ENCODE peak calls at places on chromosomes 1 and 21, in eight cellular contexts. G, V, C, Q, N, Z, K and E are unnamed samples.

GRCh38 chr1:186753241-186753640 is 73.0 kb upstream of the PTGS2 start:
- DNase-seq in G (no peak), Z (no peak), K (no peak), Q (no peak), V (no peak), N (no peak), C (no peak), E (no peak)

GRCh38 chr1:91613594-91613993 is 112.9 kb downstream of the CDC7 start:
- DNase-seq in N (no peak), C (peak), Z (no peak), Q (peak), K (no peak), G (no peak), V (no peak), E (no peak)

GRCh38 chr1:36301220-36301619 is 4.9 kb upstream of the SH3D21 start:
- DNase-seq in N (no peak), Q (no peak), G (no peak), V (no peak), Z (no peak), C (no peak), K (no peak), E (no peak)

GRCh38 chr1:205576805-205577761 is 54.7 kb downstream of the ELK4 start:
- DNase-seq in N (no peak), Z (no peak), K (no peak), V (no peak), C (peak), Q (no peak), G (no peak), E (no peak)

GRCh38 chr1:61552630-61553029 is 172.3 kb downstream of the TM2D1 start:
- DNase-seq in V (no peak), Q (no peak), N (no peak), C (no peak), Z (no peak), K (no peak), G (no peak), E (no peak)

GRCh38 chr1:175129997-175130648 is 62.5 kb downstream of the KIAA0040 start:
- DNase-seq in Q (no peak), Z (no peak), G (no peak), K (no peak), V (no peak), C (peak), N (no peak), E (peak)

GRCh38 chr1:54519709-54520108 is 28.3 kb upstream of the ACOT11 start:
- DNase-seq in C (peak), V (no peak), K (no peak), Q (no peak), G (no peak), N (peak), Z (no peak), E (no peak)

GRCh38 chr1:112318263-112318662 is 77.8 kb upstream of the CTTNBP2NL start:
- DNase-seq in C (no peak), V (no peak), Z (no peak), N (no peak), K (no peak), Q (no peak), G (no peak), E (no peak)

GRCh38 chr1:39128959-39129358 is 75.5 kb upstream of the MACF1 start:
- DNase-seq in Z (no peak), K (no peak), G (no peak), Q (no peak), N (peak), C (peak), V (no peak), E (no peak)

GRCh38 chr1:109242387-109242786 is 7.0 kb upstream of the CELSR2 start:
- DNase-seq in Z (no peak), C (no peak), V (no peak), Q (no peak), G (no peak), K (no peak), N (no peak), E (no peak)

GRCh38 chr1:26288311-26288941 is 8.5 kb downstream of the SH3BGRL3 start:
- DNase-seq in N (no peak), G (no peak), Q (no peak), C (peak), Z (peak), V (peak), K (peak), E (no peak)

GRCh38 chr1:231200417-231201031 is 38.7 kb downstream of the TRIM67 start:
- DNase-seq in Q (no peak), K (no peak), C (peak), N (no peak), G (no peak), V (no peak), Z (no peak), E (no peak)

GRCh38 chr21:15480160-15480559 is 249.6 kb upstream of the USP25 start:
- DNase-seq in K (no peak), Z (no peak), Q (no peak), V (no peak), C (no peak), G (no peak), N (no peak), E (no peak)

GRCh38 chr1:215263636-215264035 is 181.1 kb downstream of the KCNK2 start:
- DNase-seq in Z (no peak), G (no peak), V (no peak), K (no peak), C (no peak), N (no peak), Q (no peak), E (no peak)

GRCh38 chr1:65421341-65422174 is 1.1 kb downstream of the LEPR start:
- DNase-seq in Z (no peak), G (no peak), N (no peak), C (peak), Q (no peak), V (no peak), K (no peak), E (no peak)

GRCh38 chr1:112676543-112676942 is 2.1 kb downstream of the MOV10 start:
- DNase-seq in V (no peak), G (no peak), C (no peak), Q (no peak), N (no peak), K (no peak), Z (no peak), E (no peak)

GRCh38 chr1:56516539-56517252 is 62.7 kb downstream of the PLPP3 start:
- DNase-seq in Z (no peak), Q (no peak), V (no peak), N (peak), G (no peak), K (no peak), C (peak), E (no peak)

GRCh38 chr21:46029201-46029924 is 47.8 kb downstream of the COL6A1 start:
- DNase-seq in N (no peak), V (no peak), Z (no peak), K (no peak), Q (no peak), C (no peak), G (no peak), E (no peak)